ENCODE peak calls at places on chromosomes 6 and 20, in four cellular contexts. One of them, this sample, is unnamed.

GRCh38 chr6:54990001-54990400 is 143.4 kb downstream of the FAM83B start:
- DNase-seq in A549: no peak
- DNase-seq in RWPE2: no peak
- DNase-seq in cardiac muscle cell: no peak
- DNase-seq in this sample: no peak

GRCh38 chr20:39271205-39271604 is 309.1 kb downstream of the DHX35 start:
- DNase-seq in A549: no peak
- DNase-seq in RWPE2: no peak
- DNase-seq in cardiac muscle cell: no peak
- DNase-seq in this sample: peak; percentile 70

GRCh38 chr20:57281900-57282299 is 15.5 kb upstream of the BMP7 start:
- DNase-seq in A549: no peak
- DNase-seq in RWPE2: no peak
- DNase-seq in cardiac muscle cell: no peak
- DNase-seq in this sample: no peak

GRCh38 chr6:135114355-135115145 is 59.9 kb upstream of the HBS1L start:
- DNase-seq in A549: no peak
- DNase-seq in RWPE2: no peak
- DNase-seq in cardiac muscle cell: no peak
- DNase-seq in this sample: no peak

GRCh38 chr6:101478891-101479290 is 85.4 kb downstream of the GRIK2 start:
- DNase-seq in A549: no peak
- DNase-seq in RWPE2: no peak
- DNase-seq in cardiac muscle cell: no peak
- DNase-seq in this sample: no peak

GRCh38 chr6:130394238-130394637 is 28.4 kb downstream of the TMEM200A start:
- DNase-seq in A549: no peak
- DNase-seq in RWPE2: no peak
- DNase-seq in cardiac muscle cell: no peak
- DNase-seq in this sample: no peak

GRCh38 chr6:37657117-37657886 is 40.4 kb downstream of the MDGA1 start:
- DNase-seq in A549: peak; percentile 46
- DNase-seq in RWPE2: peak; percentile 87
- DNase-seq in cardiac muscle cell: no peak
- DNase-seq in this sample: no peak

GRCh38 chr20:3042621-3043020 is 801 bp upstream of the GNRH2 start:
- DNase-seq in A549: no peak
- DNase-seq in RWPE2: no peak
- DNase-seq in cardiac muscle cell: no peak
- DNase-seq in this sample: peak; percentile 91

GRCh38 chr6:139747154-139747553 is 372.7 kb upstream of the CITED2 start:
- DNase-seq in A549: no peak
- DNase-seq in RWPE2: no peak
- DNase-seq in cardiac muscle cell: no peak
- DNase-seq in this sample: peak; percentile 27

GRCh38 chr20:63792866-63793265 is 38.2 kb downstream of the ZBTB46 start:
- DNase-seq in A549: no peak
- DNase-seq in RWPE2: no peak
- DNase-seq in cardiac muscle cell: no peak
- DNase-seq in this sample: no peak

GRCh38 chr6:3698021-3698420 is 53.5 kb downstream of the PXDC1 start:
- DNase-seq in A549: no peak
- DNase-seq in RWPE2: no peak
- DNase-seq in cardiac muscle cell: peak; percentile 80
- DNase-seq in this sample: no peak

GRCh38 chr6:166257911-166258318 is 50.3 kb downstream of the PRR18 start:
- DNase-seq in A549: no peak
- DNase-seq in RWPE2: no peak
- DNase-seq in cardiac muscle cell: no peak
- DNase-seq in this sample: no peak

GRCh38 chr6:7146079-7146828 is 38.5 kb downstream of the RREB1 start:
- DNase-seq in A549: no peak
- DNase-seq in RWPE2: no peak
- DNase-seq in cardiac muscle cell: peak; percentile 62
- DNase-seq in this sample: peak; percentile 68

GRCh38 chr20:43190332-43190953 is 737 bp upstream of the PTPRT start:
- DNase-seq in A549: no peak
- DNase-seq in RWPE2: no peak
- DNase-seq in cardiac muscle cell: no peak
- DNase-seq in this sample: no peak

GRCh38 chr20:63215101-63216040 is 560 bp downstream of the YTHDF1 start:
- DNase-seq in A549: peak; percentile 68
- DNase-seq in RWPE2: peak; percentile 85
- DNase-seq in cardiac muscle cell: peak; percentile 62
- DNase-seq in this sample: no peak

GRCh38 chr20:23050847-23051627 is 1.6 kb upstream of the THBD start:
- DNase-seq in A549: peak; percentile 77
- DNase-seq in RWPE2: no peak
- DNase-seq in cardiac muscle cell: peak; percentile 92
- DNase-seq in this sample: peak; percentile 96

GRCh38 chr6:52115891-52116604 is 28.6 kb upstream of the PKHD1 start:
- DNase-seq in A549: no peak
- DNase-seq in RWPE2: no peak
- DNase-seq in cardiac muscle cell: no peak
- DNase-seq in this sample: no peak

GRCh38 chr6:144580771-144581170 is 295.6 kb downstream of the UTRN start:
- DNase-seq in A549: no peak
- DNase-seq in RWPE2: no peak
- DNase-seq in cardiac muscle cell: no peak
- DNase-seq in this sample: no peak

GRCh38 chr6:168138436-168138835 is 59.4 kb upstream of the FRMD1 start:
- DNase-seq in A549: no peak
- DNase-seq in RWPE2: no peak
- DNase-seq in cardiac muscle cell: no peak
- DNase-seq in this sample: no peak

GRCh38 chr6:2744206-2744771 is 6.4 kb downstream of the MYLK4 start:
- DNase-seq in A549: no peak
- DNase-seq in RWPE2: no peak
- DNase-seq in cardiac muscle cell: peak; percentile 36
- DNase-seq in this sample: peak; percentile 90

GRCh38 chr20:40009542-40009941 is 679.5 kb downstream of the MAFB start:
- DNase-seq in A549: no peak
- DNase-seq in RWPE2: no peak
- DNase-seq in cardiac muscle cell: no peak
- DNase-seq in this sample: no peak

GRCh38 chr20:16476032-16476431 is 97.2 kb downstream of the KIF16B start:
- DNase-seq in A549: peak; percentile 64
- DNase-seq in RWPE2: no peak
- DNase-seq in cardiac muscle cell: peak; percentile 72
- DNase-seq in this sample: no peak

GRCh38 chr6:341914-342831 is 49.4 kb upstream of the IRF4 start:
- DNase-seq in A549: no peak
- DNase-seq in RWPE2: no peak
- DNase-seq in cardiac muscle cell: no peak
- DNase-seq in this sample: no peak

GRCh38 chr6:167550936-167551633 is 226.2 kb downstream of the TTLL2 start:
- DNase-seq in A549: no peak
- DNase-seq in RWPE2: no peak
- DNase-seq in cardiac muscle cell: peak; percentile 82
- DNase-seq in this sample: peak; percentile 97

GRCh38 chr6:56953597-56954388 is 1.1 kb upstream of the BEND6 start:
- DNase-seq in A549: peak; percentile 9
- DNase-seq in RWPE2: no peak
- DNase-seq in cardiac muscle cell: no peak
- DNase-seq in this sample: no peak

GRCh38 chr20:21151791-21152190 is 25.9 kb downstream of the KIZ start:
- DNase-seq in A549: no peak
- DNase-seq in RWPE2: no peak
- DNase-seq in cardiac muscle cell: no peak
- DNase-seq in this sample: no peak

GRCh38 chr6:22737331-22737730 is 168.0 kb downstream of the HDGFL1 start:
- DNase-seq in A549: peak; percentile 34
- DNase-seq in RWPE2: no peak
- DNase-seq in cardiac muscle cell: peak; percentile 69
- DNase-seq in this sample: peak; percentile 32

GRCh38 chr20:58146081-58146734 is 82.2 kb downstream of the ANKRD60 start:
- DNase-seq in A549: no peak
- DNase-seq in RWPE2: peak; percentile 21
- DNase-seq in cardiac muscle cell: no peak
- DNase-seq in this sample: no peak

GRCh38 chr20:45098096-45098773 is 2.7 kb downstream of the KCNS1 start:
- DNase-seq in A549: no peak
- DNase-seq in RWPE2: no peak
- DNase-seq in cardiac muscle cell: peak; percentile 70
- DNase-seq in this sample: peak; percentile 31

GRCh38 chr20:29689411-29690225 is 1567.8 kb upstream of the DEFB115 start:
- DNase-seq in A549: no peak
- DNase-seq in RWPE2: peak; percentile 78
- DNase-seq in cardiac muscle cell: peak; percentile 65
- DNase-seq in this sample: peak; percentile 64

GRCh38 chr20:13298692-13299373 is 77.8 kb downstream of the ISM1 start:
- DNase-seq in A549: no peak
- DNase-seq in RWPE2: no peak
- DNase-seq in cardiac muscle cell: no peak
- DNase-seq in this sample: no peak

GRCh38 chr20:64038252-64038578 is 2.2 kb downstream of the C20orf204 start:
- DNase-seq in A549: no peak
- DNase-seq in RWPE2: no peak
- DNase-seq in cardiac muscle cell: no peak
- DNase-seq in this sample: no peak

GRCh38 chr6:150753404-150754184 is 111.9 kb upstream of the MTHFD1L start:
- DNase-seq in A549: no peak
- DNase-seq in RWPE2: no peak
- DNase-seq in cardiac muscle cell: no peak
- DNase-seq in this sample: no peak

GRCh38 chr6:36701401-36701991 is 3.9 kb downstream of the RAB44 start:
- DNase-seq in A549: no peak
- DNase-seq in RWPE2: no peak
- DNase-seq in cardiac muscle cell: no peak
- DNase-seq in this sample: no peak

DNA sequence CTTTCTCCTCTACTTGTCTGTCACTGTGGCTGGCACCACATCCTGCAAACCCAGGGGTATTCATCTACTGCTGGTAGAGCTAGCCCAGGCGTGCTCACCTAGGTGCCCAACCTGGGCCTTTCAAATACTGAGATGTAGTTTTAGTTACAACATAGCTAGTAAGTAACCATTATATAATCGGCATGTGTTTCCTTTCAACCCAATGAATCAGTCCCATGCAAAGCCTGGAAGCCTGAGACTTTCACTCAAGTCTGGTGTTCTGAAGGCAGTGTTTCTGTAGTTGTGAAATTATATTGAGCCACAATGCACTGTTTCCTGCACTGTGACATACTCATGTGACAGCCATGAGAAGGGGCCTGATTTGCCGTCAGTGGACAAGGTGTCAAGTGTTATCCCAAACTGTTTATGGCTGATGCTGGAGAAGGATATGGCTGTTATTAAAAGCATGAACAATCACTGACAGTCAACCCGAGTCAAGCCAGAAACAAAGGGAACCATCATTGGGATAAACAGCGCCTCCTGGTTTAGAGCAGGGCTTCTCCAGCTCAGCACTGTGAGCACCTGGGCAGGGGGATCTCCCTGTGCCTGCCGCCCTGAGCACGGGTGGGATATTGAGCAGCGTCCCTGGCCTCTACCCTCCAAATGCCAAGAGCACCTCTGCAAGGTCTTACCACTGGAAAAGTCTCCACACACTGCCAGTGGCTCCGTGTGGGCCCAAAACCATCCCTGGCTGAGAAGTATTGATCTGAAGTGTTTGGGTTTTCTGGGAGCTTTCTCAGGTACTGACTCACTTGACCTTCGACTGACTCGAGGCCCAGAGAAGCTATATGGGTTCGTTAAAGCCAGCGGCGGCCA is 1.6 kb downstream of the PSMA7 start:
- DNase-seq in A549: peak; percentile 45
- DNase-seq in RWPE2: no peak
- DNase-seq in cardiac muscle cell: peak; percentile 34
- DNase-seq in this sample: peak; percentile 28
- H3K4me1 ChIP-seq in A549: peaks cover 18% of the 10 kb centered on the region
- H3K4me1 ChIP-seq in RWPE2: peaks cover 14% of the 10 kb centered on the region
- H3K4me1 ChIP-seq in cardiac muscle cell: peaks cover 15% of the 10 kb centered on the region
- H3K4me1 ChIP-seq in this sample: peaks cover 16% of the 10 kb centered on the region

DNA sequence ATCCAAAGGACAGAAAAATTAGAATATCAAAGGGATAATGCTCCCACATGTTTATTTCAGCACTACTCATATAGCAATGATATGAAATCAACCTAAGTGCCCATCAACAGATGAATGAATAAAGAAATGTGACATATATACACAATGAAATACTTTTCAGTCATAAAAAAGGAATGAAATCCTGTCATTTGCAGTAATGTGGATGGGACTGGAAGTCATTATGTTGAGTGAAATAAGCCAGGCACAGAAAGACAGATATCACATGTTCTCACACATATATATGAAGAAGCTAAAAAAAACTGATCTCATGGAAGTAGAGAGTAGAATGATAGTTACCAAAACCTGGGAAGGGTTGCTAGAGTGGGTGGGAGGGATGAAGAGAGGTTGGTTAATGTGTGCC is 135.7 kb downstream of the IBTK start:
- DNase-seq in A549: no peak
- DNase-seq in RWPE2: no peak
- DNase-seq in cardiac muscle cell: no peak
- DNase-seq in this sample: no peak
- H3K27ac ChIP-seq in A549: no peak overlapping the region
- H3K27ac ChIP-seq in RWPE2: no peak overlapping the region
- H3K27ac ChIP-seq in cardiac muscle cell: no peak overlapping the region
- H3K27ac ChIP-seq in this sample: no peak overlapping the region

DNA sequence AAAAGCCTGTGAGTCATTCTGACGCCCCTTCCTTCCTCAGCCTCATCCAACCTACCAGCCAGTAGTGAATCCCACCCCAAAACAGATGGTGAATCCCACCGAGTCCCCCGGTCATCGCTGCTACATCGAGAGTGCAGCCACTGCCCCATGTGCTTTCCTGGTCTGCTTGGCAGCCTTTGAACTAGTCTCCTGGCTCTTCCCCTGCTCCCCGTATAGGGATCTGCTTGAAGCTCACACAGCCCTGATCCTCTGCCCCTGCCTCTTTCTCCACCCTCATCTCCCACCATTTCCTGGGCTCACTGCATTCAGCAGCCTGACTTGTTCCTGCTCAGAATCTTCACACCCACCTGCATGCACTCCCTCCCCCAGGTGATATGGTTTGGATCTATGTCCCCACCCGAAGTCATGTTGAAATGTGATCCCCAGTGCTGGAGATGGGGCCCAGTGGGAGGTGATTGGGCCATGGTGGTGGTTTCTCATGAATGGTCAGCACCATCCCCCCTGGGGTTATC is 14.6 kb downstream of the SYNJ2 start:
- DNase-seq in A549: no peak
- DNase-seq in RWPE2: peak; percentile 45
- DNase-seq in cardiac muscle cell: no peak
- DNase-seq in this sample: no peak
- H3K4me1 ChIP-seq in A549: peaks cover 34% of the 10 kb centered on the region
- H3K4me1 ChIP-seq in RWPE2: no peaks in the 10 kb centered on the region
- H3K4me1 ChIP-seq in cardiac muscle cell: peaks cover 5% of the 10 kb centered on the region
- H3K4me1 ChIP-seq in this sample: no peaks in the 10 kb centered on the region

GRCh38 chr20:17613328-17614175 is 43.7 kb downstream of the DSTN start:
- DNase-seq in A549: no peak
- DNase-seq in RWPE2: peak; percentile 63
- DNase-seq in cardiac muscle cell: no peak
- DNase-seq in this sample: peak; percentile 67
- H3K27ac ChIP-seq in A549: no peak overlapping the region
- H3K27ac ChIP-seq in RWPE2: no peak overlapping the region
- H3K27ac ChIP-seq in cardiac muscle cell: peak overlapping the region; percentile 71
- H3K27ac ChIP-seq in this sample: no peak overlapping the region

This sample was measured in right cardiac atrium.